ENCODE peak calls at places on chromosomes 11 and 22, in five cellular contexts. R is fibroblast of villous mesenchyme, L is GM12865, O is cardiac fibroblast, K is cardiac muscle cell. A is an unnamed sample.

GRCh38 chr11:2580444-2581050 is 119.2 kb downstream of the KCNQ1OT1 start:
- DNase-seq in O (no peak), R (no peak), L (no peak), K (no peak), A (no peak)

GRCh38 chr11:122101625-122102291 is 14.3 kb downstream of the BLID start:
- DNase-seq in R (peak), O (peak), L (no peak), K (peak), A (peak)

GRCh38 chr11:37504066-37504611 is 906.1 kb upstream of the RAG2 start:
- DNase-seq in O (peak), R (peak), K (no peak), L (peak), A (peak)

GRCh38 chr22:29626497-29627195 is 23.2 kb downstream of the NF2 start:
- DNase-seq in R (peak), K (no peak), O (peak), L (no peak), A (peak)

GRCh38 chr11:126968915-126969314 is 31.7 kb downstream of the KIRREL3 start:
- DNase-seq in L (peak), O (no peak), K (peak), R (no peak), A (no peak)

GRCh38 chr11:72799441-72799840 is 5.6 kb upstream of the STARD10 start:
- DNase-seq in L (no peak), K (no peak), O (no peak), R (peak), A (peak)

GRCh38 chr11:12269104-12269441 is 108.3 kb upstream of the PARVA start:
- DNase-seq in R (peak), K (no peak), O (peak), L (no peak), A (peak)

GRCh38 chr11:8000390-8000789 is 13.3 kb downstream of the EIF3F start:
- DNase-seq in O (no peak), K (no peak), R (no peak), L (no peak), A (no peak)

GRCh38 chr11:98036810-98037209 is 983.9 kb upstream of the CNTN5 start:
- DNase-seq in K (no peak), L (no peak), O (peak), R (no peak), A (peak)

GRCh38 chr11:123478352-123478986 is 48.4 kb downstream of the GRAMD1B start:
- DNase-seq in O (peak), L (peak), R (peak), K (peak), A (peak)

GRCh38 chr22:45804986-45805325 is 133.3 kb downstream of the ATXN10 start:
- DNase-seq in K (no peak), O (peak), R (peak), L (no peak), A (peak)

GRCh38 chr22:44885806-44886360 is 123.9 kb downstream of the PHF21B start:
- DNase-seq in L (no peak), R (no peak), O (no peak), K (no peak), A (no peak)

GRCh38 chr11:67275606-67276409 is 9.5 kb downstream of the GRK2 start:
- DNase-seq in L (no peak), K (no peak), O (no peak), R (no peak), A (no peak)

GRCh38 chr11:48127521-48128183 is 89.0 kb upstream of the OR4B1 start:
- DNase-seq in R (no peak), K (no peak), L (no peak), O (no peak), A (no peak)

GRCh38 chr22:26527167-26527566 is 14.9 kb upstream of the TFIP11 start:
- DNase-seq in K (no peak), R (no peak), O (no peak), L (no peak), A (no peak)

GRCh38 chr11:73392108-73393010 is 16.2 kb downstream of the RELT start:
- DNase-seq in L (no peak), K (no peak), R (no peak), O (no peak), A (no peak)

GRCh38 chr11:8290122-8290810 is 26.6 kb upstream of the LMO1 start:
- DNase-seq in K (no peak), R (no peak), L (no peak), O (no peak), A (no peak)

GRCh38 chr22:45225732-45226560 is 14.7 kb downstream of the KIAA0930 start:
- DNase-seq in L (no peak), O (peak), K (no peak), R (peak), A (peak)

GRCh38 chr11:95147364-95147905 is 57.8 kb downstream of the ENDOD1 start:
- DNase-seq in R (peak), K (no peak), O (peak), L (no peak), A (peak)

GRCh38 chr22:24803064-24803542 is 2.9 kb upstream of the SGSM1 start:
- DNase-seq in O (peak), R (peak), K (peak), L (peak), A (peak)

GRCh38 chr11:59186130-59186594 is 14.2 kb downstream of the DTX4 start:
- DNase-seq in O (no peak), L (peak), K (no peak), R (no peak), A (no peak)

GRCh38 chr11:120590472-120590871 is 78.9 kb downstream of the GRIK4 start:
- DNase-seq in L (no peak), R (no peak), O (no peak), K (no peak), A (no peak)

GRCh38 chr11:46234261-46234660 is 43.2 kb upstream of the CREB3L1 start:
- DNase-seq in L (no peak), R (no peak), O (no peak), K (peak), A (no peak)

GRCh38 chr11:75313457-75314272 is 37.8 kb downstream of the ARRB1 start:
- DNase-seq in R (peak), L (no peak), K (peak), O (peak), A (peak)

GRCh38 chr11:79406376-79406775 is 34.5 kb downstream of the TENM4 start:
- DNase-seq in L (peak), K (no peak), R (no peak), O (no peak), A (no peak)

GRCh38 chr11:111260761-111261160 is 15.2 kb downstream of the POU2AF2 start:
- DNase-seq in O (no peak), K (no peak), R (no peak), L (no peak), A (no peak)

GRCh38 chr22:16988257-16988656 is 19.8 kb downstream of the GAB4 start:
- DNase-seq in K (no peak), L (no peak), R (no peak), O (no peak), A (no peak)

GRCh38 chr22:47174671-47175111 is 412.2 kb downstream of the TBC1D22A start:
- DNase-seq in O (no peak), K (no peak), R (no peak), L (no peak), A (no peak)

GRCh38 chr22:19689408-19689807 is 24.9 kb upstream of the SEPTIN5 start:
- DNase-seq in K (no peak), O (no peak), L (no peak), R (no peak), A (no peak)

GRCh38 chr22:27667121-27667843 is 134.3 kb downstream of the MN1 start:
- DNase-seq in O (peak), K (peak), L (no peak), R (no peak), A (no peak)

GRCh38 chr11:45233121-45233803 is 52.9 kb downstream of the SYT13 start:
- DNase-seq in O (peak), R (peak), K (peak), L (peak), A (peak)

GRCh38 chr11:45527898-45528297 is 137.5 kb downstream of the CHST1 start:
- DNase-seq in R (no peak), K (no peak), L (peak), O (peak), A (peak)

GRCh38 chr11:112806876-112807275 is 154.3 kb upstream of the NCAM1 start:
- DNase-seq in O (no peak), R (no peak), K (peak), L (no peak), A (no peak)

GRCh38 chr11:75308116-75308515 is 43.3 kb downstream of the ARRB1 start:
- DNase-seq in L (no peak), K (no peak), O (no peak), R (no peak), A (no peak)

DNA sequence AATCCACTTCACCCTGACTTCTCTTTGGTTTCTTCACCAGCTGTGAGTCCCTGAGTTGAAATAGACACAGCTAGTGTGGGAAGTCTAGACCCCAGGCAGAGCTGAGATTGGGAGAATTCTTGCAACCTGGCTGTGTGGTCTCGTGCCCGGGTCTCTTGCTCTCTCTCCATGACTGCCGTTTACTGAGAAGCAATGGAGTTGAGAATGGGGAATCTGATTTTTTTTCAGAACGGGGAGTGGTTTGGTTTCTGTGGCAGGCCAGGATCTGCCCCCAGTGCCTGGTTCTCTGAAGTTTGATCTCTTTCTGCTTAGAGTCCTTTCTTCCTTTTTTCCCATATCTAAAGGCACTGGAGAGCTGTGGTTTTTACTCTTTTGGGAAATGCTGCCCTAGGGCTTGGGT is 1.5 kb downstream of the SIDT2 start:
- DNase-seq in R (peak), K (no peak), L (no peak), O (peak), A (peak)
- H3K4me3 ChIP-seq in R (peak), K (peak), L (peak), O (peak), A (peak)

DNA sequence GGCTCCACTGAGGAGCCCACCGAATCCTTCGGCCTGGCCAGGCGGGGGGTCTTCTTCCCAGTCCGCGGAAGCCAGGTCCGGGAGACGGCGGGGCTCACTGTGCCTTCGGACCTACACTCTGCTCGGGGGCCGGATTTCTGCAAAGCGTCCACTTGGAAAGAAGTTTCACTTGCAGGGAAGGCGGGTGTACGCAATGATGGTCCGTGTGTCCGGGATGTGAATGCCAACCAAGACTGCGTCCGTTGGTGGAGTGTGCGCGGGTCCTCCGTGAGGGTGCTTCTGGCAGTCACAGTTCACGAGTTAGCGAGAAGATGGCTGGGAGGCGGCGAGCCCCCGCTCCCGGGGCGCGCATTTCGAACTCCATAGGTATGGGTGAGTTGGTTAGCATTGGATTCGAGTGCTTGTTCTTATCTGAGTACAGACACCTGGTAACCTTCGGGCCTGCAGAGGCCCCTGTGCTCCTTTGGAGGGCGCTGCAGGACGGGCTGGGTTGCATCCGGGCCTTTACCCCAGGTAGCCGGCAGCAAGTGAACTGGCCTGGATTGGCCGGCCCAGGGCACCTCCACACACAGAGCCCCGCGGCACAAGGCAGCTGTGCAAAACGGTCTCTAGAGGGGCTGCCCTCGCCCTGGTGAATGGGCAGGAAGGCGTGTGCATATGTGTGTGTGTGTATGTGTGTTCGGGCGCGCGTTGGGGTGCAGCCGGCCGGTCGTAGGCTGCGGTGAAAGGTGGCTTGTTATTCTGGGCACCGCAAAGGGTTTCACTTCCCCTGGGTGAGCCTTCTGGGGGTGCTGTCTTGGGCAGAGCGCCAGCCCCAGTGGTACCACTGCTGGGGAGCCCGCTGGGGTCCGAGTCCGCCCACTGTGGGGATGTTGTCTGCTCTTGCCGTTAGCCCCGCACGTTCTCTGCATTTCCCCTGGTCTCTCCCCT is 13.3 kb upstream of the CYP2R1 start:
- DNase-seq in O (peak), K (peak), R (peak), L (peak), A (peak)
- TF ChIP-seq CTCF in O (peak), K (peak), R (no peak), L (peak), A (peak)

DNA sequence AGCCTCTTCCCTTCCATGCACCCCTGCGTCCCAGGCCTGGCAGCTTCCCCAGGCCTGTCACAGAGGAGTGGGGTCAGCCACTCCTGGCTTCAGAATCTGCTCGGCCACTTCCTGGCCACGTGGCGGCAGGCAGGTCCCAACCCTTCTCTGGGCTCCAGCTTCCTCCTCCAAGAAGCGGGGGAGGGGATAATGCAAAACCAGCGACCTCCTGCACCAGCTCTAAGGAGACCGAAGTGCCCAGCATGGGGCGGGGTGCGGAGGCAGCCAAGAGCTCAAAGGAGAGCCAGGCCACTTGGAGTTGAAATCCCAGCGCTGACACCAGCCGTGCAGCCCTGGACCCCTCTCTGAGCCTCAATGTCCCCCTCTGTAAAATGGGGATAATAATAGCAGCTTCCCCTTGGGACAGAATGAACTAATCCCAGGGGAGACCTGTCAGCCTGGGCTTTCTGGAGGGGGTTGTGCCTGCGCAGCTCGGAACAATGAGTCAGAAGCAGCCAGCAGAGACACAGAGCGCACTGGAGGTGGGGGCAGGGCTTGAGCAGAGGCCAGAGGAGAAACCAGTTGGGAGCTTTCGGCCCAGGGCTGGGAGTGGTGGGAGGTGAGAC is 22.8 kb upstream of the PICK1 start:
- DNase-seq in O (peak), K (peak), L (peak), R (peak), A (peak)
- H3K4me3 ChIP-seq in O (no peak), K (no peak), L (no peak), R (no peak), A (no peak)

GRCh38 chr11:30911247-30911646 is 325.1 kb upstream of the MPPED2 start:
- DNase-seq in R (no peak), L (no peak), K (peak), O (no peak), A (no peak)

GRCh38 chr11:30919389-30920172 is 333.4 kb upstream of the MPPED2 start:
- DNase-seq in O (no peak), R (no peak), L (no peak), K (no peak), A (peak)

GRCh38 chr11:30917859-30918478 is 331.8 kb upstream of the MPPED2 start:
- DNase-seq in O (peak), K (peak), L (peak), R (peak), A (peak)

GRCh38 chr11:30916764-30917163 is 330.6 kb upstream of the MPPED2 start:
- DNase-seq in L (no peak), K (no peak), O (no peak), R (no peak), A (no peak)

GRCh38 chr11:30914143-30914762 is 328.1 kb upstream of the MPPED2 start:
- DNase-seq in R (peak), K (peak), L (peak), O (peak), A (peak)
- TF ChIP-seq CTCF in R (peak), K (peak), L (peak), O (peak), A (peak)

GRCh38 chr22:41782316-41782715 is 18.2 kb upstream of the CCDC134 start:
- DNase-seq in R (no peak), O (no peak), K (no peak), L (no peak), A (no peak)

GRCh38 chr22:41779889-41780505 is 20.5 kb upstream of the CCDC134 start:
- DNase-seq in L (no peak), O (no peak), K (no peak), R (no peak), A (no peak)

GRCh38 chr22:41781508-41781906 is 19.0 kb upstream of the CCDC134 start:
- DNase-seq in R (no peak), L (no peak), O (no peak), K (no peak), A (no peak)

GRCh38 chr22:41782751-41783150 is 17.7 kb upstream of the CCDC134 start:
- DNase-seq in R (no peak), K (no peak), O (no peak), L (no peak), A (no peak)

GRCh38 chr22:41780714-41781507 is 19.6 kb upstream of the CCDC134 start:
- DNase-seq in O (peak), K (peak), R (peak), L (peak), A (peak)
- H3K4me3 ChIP-seq in O (no peak), K (no peak), R (no peak), L (peak), A (no peak)

DNA sequence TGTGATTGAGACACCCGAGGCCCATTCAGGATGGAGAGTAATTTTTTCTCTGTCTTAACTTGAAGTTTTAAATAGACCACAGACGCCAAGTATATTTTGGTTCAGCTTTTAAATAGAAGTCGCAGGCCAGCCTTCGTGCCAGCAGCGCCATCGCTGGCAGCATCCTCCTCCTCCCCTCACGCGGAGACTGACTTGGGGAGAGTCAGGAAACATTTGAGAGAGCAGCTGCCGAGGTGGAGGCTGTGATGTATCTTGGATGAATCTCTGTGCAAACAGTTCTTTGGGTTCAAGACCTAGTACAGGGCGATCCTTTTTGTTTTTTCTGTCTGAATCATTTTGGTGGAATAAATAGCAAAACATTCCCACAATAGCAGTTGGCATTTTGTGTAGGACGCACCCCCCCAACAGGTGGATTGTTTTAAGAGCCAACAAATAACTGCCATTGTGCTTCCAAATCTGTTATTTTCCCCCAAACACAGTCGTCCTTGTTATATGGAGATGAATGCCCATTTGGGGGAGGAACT is 920 bp upstream of the DMC1 start:
- DNase-seq in R (no peak), L (peak), O (peak), K (peak), A (peak)
- TF ChIP-seq CTCF in R (no peak), L (no peak), O (peak), K (peak), A (peak)

GRCh38 chr22:39349967-39350802 is at the start of gene SYNGR1:
- DNase-seq in L (no peak), R (no peak), O (no peak), K (peak), A (no peak)
- H3K4me3 ChIP-seq in L (peak), R (peak), O (peak), K (peak), A (peak)

GRCh38 chr22:38401336-38402084 is 53.5 kb downstream of the KCNJ4 start:
- DNase-seq in L (no peak), R (no peak), K (no peak), O (no peak), A (no peak)
- TF ChIP-seq CTCF in L (no peak), R (no peak), K (no peak), O (no peak), A (no peak)